ENCODE peak calls at places on chromosomes 5 and 9, in four cellular contexts. Q is HepG2, K is A549, J is heart left ventricle. V is an unnamed sample.

GRCh38 chr9:20419552-20419951 is 202.7 kb downstream of the MLLT3 start:
- DNase-seq in Q (no peak), K (no peak), J (no peak), V (no peak)

GRCh38 chr5:139638736-139639618 is 9.2 kb upstream of the CXXC5 start:
- DNase-seq in Q (no peak), K (no peak), J (no peak), V (no peak)

GRCh38 chr9:97985058-97985861 is 2.1 kb downstream of the ANP32B start:
- DNase-seq in Q (no peak), K (peak), J (no peak), V (peak)

GRCh38 chr9:132646726-132647125 is 23.1 kb downstream of the DDX31 start:
- DNase-seq in Q (no peak), K (no peak), J (no peak), V (no peak)

GRCh38 chr5:29213475-29213874 is 1980.0 kb upstream of the CDH6 start:
- DNase-seq in Q (no peak), K (no peak), J (no peak), V (no peak)

GRCh38 chr9:95131023-95131943 is 186.2 kb downstream of the FANCC start:
- DNase-seq in Q (peak), K (peak), J (peak), V (peak)

GRCh38 chr5:138637256-138637655 is 62.1 kb upstream of the HSPA9 start:
- DNase-seq in Q (no peak), K (no peak), J (no peak), V (no peak)

GRCh38 chr9:129624168-129624759 is 1.7 kb upstream of the NTMT1 start:
- DNase-seq in Q (peak), K (peak), J (peak), V (peak)

GRCh38 chr9:21081451-21081850 is 3.7 kb upstream of the IFNB1 start:
- DNase-seq in Q (no peak), K (no peak), J (no peak), V (no peak)

GRCh38 chr5:16784088-16784487 is 152.0 kb downstream of the MYO10 start:
- DNase-seq in Q (no peak), K (no peak), J (no peak), V (no peak)

GRCh38 chr9:68955281-68955680 is 58.6 kb downstream of the PRKACG start:
- DNase-seq in Q (no peak), K (no peak), J (no peak), V (no peak)

GRCh38 chr9:96160168-96160567 is 141.8 kb downstream of the HSD17B3 start:
- DNase-seq in Q (no peak), K (no peak), J (no peak), V (no peak)

GRCh38 chr5:94469889-94470288 is 148.5 kb downstream of the KIAA0825 start:
- DNase-seq in Q (no peak), K (no peak), J (no peak), V (no peak)

DNA sequence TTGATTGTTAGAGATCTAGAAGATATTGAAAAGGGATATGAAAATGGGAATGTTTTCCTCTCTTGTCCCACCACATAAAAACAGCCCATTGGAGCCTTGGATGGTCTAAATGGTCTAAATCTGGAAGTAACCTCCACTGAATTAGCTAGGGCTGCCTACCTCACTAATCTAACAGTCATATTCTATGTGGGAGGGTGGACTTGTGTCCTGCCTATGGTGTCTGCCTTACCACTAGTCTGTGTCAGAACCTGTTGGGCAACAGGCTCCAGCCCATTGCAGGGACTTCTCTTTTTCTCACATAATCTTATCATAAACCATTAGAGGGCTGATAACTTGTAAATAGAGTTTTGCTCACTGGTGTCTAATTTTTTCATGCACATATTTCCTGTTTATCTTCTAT is 548.8 kb upstream of the CDH18 start:
- DNase-seq in Q (no peak), K (no peak), J (no peak), V (no peak)
- TF ChIP-seq POLR2A in Q (no peak), K (no peak), J (no peak), V (no peak)

DNA sequence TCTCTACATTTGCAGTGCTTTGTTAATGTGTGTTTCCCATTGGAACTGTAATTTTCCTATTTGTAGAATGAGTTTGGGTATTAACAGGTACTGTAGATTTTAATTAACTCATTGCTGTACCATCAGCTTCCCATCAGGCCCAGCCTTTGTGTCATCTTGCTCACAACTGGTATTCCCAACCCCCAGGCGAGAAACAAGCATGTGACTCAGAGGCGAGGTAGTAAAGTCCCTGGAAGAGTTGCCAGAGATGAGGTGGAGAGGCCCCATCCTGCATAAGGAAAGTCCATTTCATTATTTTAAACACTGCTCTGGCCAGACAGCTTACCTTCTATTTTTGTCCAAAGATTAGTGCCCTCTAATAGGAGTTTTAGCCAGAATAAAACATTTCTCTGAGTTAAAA is 29.9 kb downstream of the ADCY2 start:
- DNase-seq in Q (no peak), K (no peak), J (no peak), V (no peak)
- TF ChIP-seq POLR2A in Q (no peak), K (no peak), J (no peak), V (no peak)

GRCh38 chr5:58452566-58453258 is 7.2 kb downstream of the PLK2 start:
- DNase-seq in Q (no peak), K (peak), J (no peak), V (no peak)

GRCh38 chr5:58451732-58452565 is 7.9 kb downstream of the PLK2 start:
- DNase-seq in Q (no peak), K (no peak), J (no peak), V (no peak)

GRCh38 chr5:58453326-58453725 is 6.6 kb downstream of the PLK2 start:
- DNase-seq in Q (no peak), K (no peak), J (no peak), V (no peak)

GRCh38 chr5:58450018-58450417 is 9.9 kb downstream of the PLK2 start:
- DNase-seq in Q (no peak), K (no peak), J (no peak), V (no peak)

DNA sequence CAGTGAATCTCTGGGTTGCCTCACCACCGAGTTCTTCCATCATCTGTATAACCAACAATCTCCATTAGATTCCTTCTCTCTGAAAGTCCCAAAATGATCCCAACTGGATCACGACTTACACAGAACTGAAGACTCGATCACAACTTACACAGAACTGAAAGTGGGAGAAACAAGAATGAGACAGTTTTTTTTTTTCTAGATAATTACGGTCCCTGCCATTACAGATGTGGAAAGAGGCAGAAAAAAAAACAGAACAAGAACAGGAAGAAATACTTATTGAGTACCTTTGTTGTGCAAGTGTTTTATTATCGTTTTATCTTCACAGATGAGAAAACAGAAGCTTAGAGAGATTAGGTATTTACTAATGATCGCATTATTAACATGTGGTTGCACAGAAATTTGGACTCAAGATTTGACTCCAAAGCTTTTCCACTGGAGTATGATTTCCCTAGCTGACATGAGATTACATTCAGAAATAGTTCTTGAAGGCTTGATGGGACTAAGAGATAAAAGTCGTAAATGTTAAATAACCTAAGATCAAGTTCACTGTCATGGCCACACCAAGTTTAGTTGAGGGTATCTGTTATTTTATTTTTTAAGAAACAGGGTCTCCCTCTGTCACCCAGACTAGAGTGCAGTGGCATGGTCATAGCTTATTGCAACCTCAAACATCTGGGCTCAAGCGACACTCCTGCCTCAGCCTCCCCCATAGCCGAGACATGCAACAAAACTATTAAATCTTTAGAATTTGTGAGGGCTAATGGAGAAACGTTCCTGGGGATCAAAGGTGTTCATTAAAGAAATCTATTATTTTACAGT is 8.9 kb downstream of the PLK2 start:
- DNase-seq in Q (no peak), K (no peak), J (no peak), V (no peak)
- TF ChIP-seq POLR2A in Q (no peak), K (no peak), J (no peak), V (no peak)

DNA sequence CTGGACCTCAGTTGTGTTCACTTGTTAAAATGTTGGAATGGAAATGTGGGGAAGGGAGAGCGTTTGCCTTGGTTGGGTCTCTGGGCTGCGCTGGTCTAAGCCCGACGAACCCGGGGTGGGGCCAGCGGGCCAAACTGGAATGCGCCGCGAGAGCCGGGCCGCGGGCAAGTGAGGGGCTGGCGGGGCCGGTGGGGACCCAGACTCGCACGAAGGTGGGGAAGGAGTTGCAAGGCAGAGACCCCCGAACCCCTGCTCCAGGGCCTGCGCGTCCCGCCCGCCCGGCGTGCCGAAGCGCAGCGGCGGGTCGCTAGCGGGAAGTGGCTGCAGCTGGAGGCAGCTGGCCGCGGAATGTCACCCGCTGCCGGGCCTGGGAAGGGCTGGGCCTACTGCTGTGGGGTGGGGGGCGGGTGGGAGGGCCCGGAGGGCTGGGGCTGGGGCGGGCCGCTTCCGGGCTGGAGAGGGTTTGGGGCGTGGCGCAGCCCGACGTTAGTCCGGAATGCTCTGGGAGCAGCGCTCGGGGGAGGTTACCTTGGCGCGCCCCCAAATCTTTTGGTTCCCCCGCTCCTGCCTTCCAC is 84.8 kb downstream of the DAB2IP start:
- DNase-seq in Q (no peak), K (peak), J (peak), V (peak)
- TF ChIP-seq POLR2A in Q (no peak), K (no peak), J (no peak), V (no peak)

DNA sequence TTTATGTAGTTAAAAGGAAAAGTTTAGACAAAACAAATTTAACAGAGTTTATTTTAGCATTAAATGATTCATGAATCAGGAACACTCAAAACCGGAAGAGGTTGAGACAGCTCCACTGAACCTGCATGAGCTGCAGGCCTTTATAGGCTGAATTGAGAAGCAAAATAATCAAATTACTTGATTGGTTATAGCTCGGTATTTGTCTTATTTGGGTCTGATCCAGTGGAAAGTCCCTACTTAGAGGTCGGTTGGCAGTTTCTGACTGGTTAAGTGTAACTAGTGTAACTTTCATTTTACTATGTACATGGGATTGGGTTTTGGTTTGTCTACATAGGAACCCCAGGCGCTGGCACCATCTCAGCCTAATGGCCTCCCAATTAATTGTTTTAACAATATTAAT is 74.1 kb upstream of the PIK3R1 start:
- DNase-seq in Q (no peak), K (no peak), J (no peak), V (no peak)
- TF ChIP-seq POLR2A in Q (no peak), K (no peak), J (no peak), V (no peak)

DNA sequence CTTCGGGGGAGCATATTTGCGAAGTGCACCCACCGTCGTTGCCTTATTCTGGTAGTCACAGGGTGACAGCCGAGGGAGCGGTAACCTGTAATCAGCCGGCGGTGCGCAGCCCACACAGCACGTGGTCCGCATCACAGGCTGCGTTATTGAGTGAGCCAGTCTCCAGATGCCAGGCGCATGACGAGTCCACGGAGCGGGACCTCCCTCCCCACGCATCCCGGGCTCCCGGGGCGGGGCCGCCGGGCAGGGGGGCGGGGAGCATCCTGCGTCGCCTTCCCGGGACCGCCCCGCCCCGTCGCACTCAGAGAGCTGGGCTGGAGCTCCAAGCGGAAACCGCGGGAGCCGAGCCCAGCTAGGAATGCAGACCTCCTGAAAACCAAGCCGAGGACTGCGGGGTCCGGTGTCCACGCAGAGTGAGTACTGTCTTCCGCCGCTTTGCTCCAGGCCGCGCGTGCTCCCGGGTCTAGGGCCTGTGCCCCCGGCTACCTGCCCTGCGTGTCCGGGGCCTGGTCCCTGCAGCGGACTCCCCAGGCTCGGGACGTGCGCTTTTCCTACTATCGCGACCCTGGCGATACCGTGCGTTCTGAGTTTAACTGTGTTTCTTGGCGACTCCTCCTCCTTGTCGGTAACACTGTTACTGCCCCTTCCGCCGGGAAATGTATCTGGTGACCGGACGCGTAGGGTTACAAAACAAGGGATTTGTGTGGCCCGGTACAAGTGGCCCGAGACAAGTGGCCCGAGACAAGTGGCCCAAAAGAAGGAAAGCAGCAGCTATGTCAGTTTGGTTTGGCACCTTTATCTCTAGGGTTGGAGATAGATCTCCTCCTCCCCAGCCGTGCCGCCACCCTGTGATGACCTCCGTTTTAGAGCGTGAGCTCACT is 40.6 kb downstream of the CAST start:
- DNase-seq in Q (peak), K (peak), J (peak), V (peak)
- TF ChIP-seq POLR2A in Q (peak), K (no peak), J (peak), V (peak)

GRCh38 chr5:150700600-150701377 is at the start of gene RBM22:
- DNase-seq in Q (peak), K (peak), J (peak), V (peak)
- TF ChIP-seq POLR2A in Q (peak), K (peak), J (no peak), V (peak)

DNA sequence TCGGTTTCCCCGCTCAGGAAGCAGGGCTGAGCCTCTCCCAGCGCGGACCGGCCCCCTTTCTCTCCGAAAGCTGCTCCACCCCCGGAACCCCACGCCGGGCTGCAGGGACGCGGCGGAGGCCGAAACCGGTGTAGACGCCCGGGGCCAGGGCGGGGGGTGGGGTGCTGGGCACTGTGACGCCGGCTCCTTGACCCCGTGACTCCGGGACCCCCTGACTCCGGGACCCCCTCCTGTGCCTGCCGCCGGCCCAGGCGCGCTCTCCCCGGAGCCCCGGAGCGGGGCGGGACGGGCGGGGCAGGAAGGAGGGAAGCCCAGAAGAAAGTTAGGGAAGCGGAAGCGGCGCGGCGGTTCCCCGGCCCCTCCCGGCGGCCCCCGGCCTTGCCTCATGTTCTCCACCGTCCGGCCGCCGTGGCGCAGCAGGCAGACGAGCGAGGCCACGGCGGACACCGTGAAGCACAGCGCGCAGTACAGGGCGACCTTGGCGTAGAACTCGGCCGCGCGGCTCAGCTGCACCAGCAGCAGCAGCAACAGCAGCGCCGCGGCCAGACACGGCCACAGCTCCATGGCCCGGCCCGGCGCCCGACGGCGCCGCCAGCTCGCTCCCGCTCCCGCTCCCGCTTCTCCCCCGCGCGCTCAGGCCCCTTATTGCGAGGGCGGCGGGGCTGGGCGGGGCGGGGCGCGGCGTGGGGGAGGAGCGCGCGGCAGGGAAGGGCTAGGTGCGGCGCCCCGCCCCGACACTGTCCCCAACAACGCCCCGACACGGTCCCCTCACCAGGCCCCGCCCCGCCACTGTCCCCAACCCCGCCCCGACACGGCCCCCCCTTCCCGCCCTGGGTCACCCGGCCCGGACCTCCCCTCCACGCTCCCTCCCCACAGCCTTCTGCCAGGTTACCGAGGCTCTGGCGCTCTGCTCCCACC is at the start of gene AGPAT2:
- DNase-seq in Q (no peak), K (peak), J (peak), V (peak)
- TF ChIP-seq POLR2A in Q (no peak), K (peak), J (no peak), V (no peak)

V was measured in erythroblast.